ENCODE peak calls at places on chromosomes 13 and 19, in four cellular contexts. M is K562, S is HepG2, T is IMR-90. H is an unnamed sample.

GRCh38 chr19:43408043-43408442 is 6.6 kb upstream of the TEX101 start:
- DNase-seq in M (no peak), S (no peak), T (no peak), H (no peak)

GRCh38 chr13:28355046-28355821 is 139.7 kb downstream of the FLT1 start:
- DNase-seq in M (no peak), S (no peak), T (no peak), H (no peak)

GRCh38 chr13:98985591-98985990 is 7.7 kb upstream of the DOCK9 start:
- DNase-seq in M (no peak), S (no peak), T (no peak), H (no peak)

GRCh38 chr19:47035495-47036232 is 12.8 kb downstream of the TMEM160 start:
- DNase-seq in M (peak), S (peak), T (peak), H (peak)

GRCh38 chr19:46944918-46945628 is 74.6 kb upstream of the NPAS1 start:
- DNase-seq in M (no peak), S (no peak), T (peak), H (no peak)

GRCh38 chr13:27975579-27976361 is 6.7 kb upstream of the CDX2 start:
- DNase-seq in M (no peak), S (no peak), T (no peak), H (no peak)

GRCh38 chr19:31639306-31639705 is 290.1 kb upstream of the TSHZ3 start:
- DNase-seq in M (no peak), S (no peak), T (peak), H (no peak)

GRCh38 chr13:67231481-67231940 is 1.4 kb upstream of the PCDH9 start:
- DNase-seq in M (no peak), S (no peak), T (no peak), H (no peak)

GRCh38 chr19:50551034-50551712 is 17.1 kb downstream of the LRRC4B start:
- DNase-seq in M (no peak), S (no peak), T (no peak), H (no peak)

GRCh38 chr19:47002106-47002766 is 17.4 kb upstream of the NPAS1 start:
- DNase-seq in M (no peak), S (no peak), T (no peak), H (no peak)

GRCh38 chr13:66612983-66613382 is 617.2 kb downstream of the PCDH9 start:
- DNase-seq in M (no peak), S (no peak), T (no peak), H (no peak)

DNA sequence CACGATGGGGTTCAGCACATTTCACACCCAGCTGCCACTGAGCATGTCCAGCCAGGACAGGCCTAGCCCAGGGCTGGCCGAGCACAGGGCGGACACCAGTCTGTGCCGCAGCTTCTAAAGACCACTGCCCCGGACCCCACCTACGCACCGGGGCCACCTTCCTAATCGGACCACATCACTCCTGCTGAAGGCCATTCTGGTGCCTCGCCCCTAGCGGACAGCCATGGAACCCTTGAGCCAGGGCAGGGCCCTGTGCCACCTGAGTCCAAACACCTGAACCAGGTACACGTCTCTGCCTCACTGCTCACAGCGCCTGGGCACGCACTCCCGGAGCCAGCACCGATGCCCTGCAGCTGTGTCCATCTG is 8.4 kb upstream of the C13orf46 start:
- DNase-seq in M (no peak), S (no peak), T (no peak), H (no peak)
- TF ChIP-seq MAZ in M (no peak), S (no peak), T (no peak), H (no peak)

GRCh38 chr19:52959613-52960295 is 2.9 kb downstream of the ZNF816 start:
- DNase-seq in M (no peak), S (no peak), T (no peak), H (no peak)
- TF ChIP-seq MAZ in M (no peak), S (no peak), T (no peak), H (no peak)

GRCh38 chr13:57030671-57031070 is 110.0 kb upstream of the PRR20A start:
- DNase-seq in M (peak), S (no peak), T (no peak), H (peak)
- TF ChIP-seq MAZ in M (no peak), S (no peak), T (no peak), H (no peak)

DNA sequence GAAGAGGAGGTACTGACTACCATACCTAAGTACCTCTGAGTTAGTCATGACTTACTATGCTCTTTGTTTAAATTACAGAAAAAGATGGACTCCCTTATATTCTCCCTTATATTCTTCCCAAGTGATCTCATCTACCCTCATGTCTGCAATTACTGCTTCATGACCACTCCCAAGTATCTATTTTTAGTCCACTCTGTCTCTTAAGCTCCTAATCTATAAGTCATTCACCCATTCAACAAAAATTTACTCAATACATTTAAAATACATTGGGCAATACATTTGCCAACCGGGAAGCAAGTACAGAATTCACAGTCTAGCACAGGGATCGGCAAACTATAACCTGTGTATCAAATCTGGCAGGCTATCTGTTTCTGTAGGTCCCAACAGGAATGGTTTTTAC is 42.6 kb downstream of the KPNA3 start:
- DNase-seq in M (no peak), S (no peak), T (peak), H (no peak)
- TF ChIP-seq MAZ in M (no peak), S (no peak), T (no peak), H (no peak)

GRCh38 chr19:55169136-55169535 is 2.7 kb upstream of the DNAAF3 start:
- DNase-seq in M (no peak), S (no peak), T (no peak), H (no peak)

GRCh38 chr19:55166530-55167268 is at the start of gene DNAAF3:
- DNase-seq in M (peak), S (peak), T (peak), H (peak)

GRCh38 chr19:55161571-55162322 is 4.2 kb upstream of the TNNI3 start:
- DNase-seq in M (no peak), S (no peak), T (no peak), H (no peak)

GRCh38 chr19:55160986-55161365 is 3.4 kb upstream of the TNNI3 start:
- DNase-seq in M (no peak), S (no peak), T (no peak), H (no peak)

GRCh38 chr19:55165952-55166529 is 372 bp downstream of the DNAAF3 start:
- DNase-seq in M (peak), S (peak), T (peak), H (peak)
- TF ChIP-seq MAZ in M (peak), S (no peak), T (no peak), H (no peak)

GRCh38 chr19:53982611-53983010 is 8.8 kb upstream of the CACNG6 start:
- DNase-seq in M (no peak), S (no peak), T (no peak), H (peak)

GRCh38 chr19:53982056-53982455 is 9.4 kb upstream of the CACNG6 start:
- DNase-seq in M (no peak), S (no peak), T (no peak), H (no peak)

GRCh38 chr19:53978975-53979801 is 12.2 kb upstream of the CACNG6 start:
- DNase-seq in M (no peak), S (no peak), T (no peak), H (peak)

GRCh38 chr19:53981408-53981998 is 9.9 kb upstream of the CACNG6 start:
- DNase-seq in M (no peak), S (no peak), T (no peak), H (no peak)

DNA sequence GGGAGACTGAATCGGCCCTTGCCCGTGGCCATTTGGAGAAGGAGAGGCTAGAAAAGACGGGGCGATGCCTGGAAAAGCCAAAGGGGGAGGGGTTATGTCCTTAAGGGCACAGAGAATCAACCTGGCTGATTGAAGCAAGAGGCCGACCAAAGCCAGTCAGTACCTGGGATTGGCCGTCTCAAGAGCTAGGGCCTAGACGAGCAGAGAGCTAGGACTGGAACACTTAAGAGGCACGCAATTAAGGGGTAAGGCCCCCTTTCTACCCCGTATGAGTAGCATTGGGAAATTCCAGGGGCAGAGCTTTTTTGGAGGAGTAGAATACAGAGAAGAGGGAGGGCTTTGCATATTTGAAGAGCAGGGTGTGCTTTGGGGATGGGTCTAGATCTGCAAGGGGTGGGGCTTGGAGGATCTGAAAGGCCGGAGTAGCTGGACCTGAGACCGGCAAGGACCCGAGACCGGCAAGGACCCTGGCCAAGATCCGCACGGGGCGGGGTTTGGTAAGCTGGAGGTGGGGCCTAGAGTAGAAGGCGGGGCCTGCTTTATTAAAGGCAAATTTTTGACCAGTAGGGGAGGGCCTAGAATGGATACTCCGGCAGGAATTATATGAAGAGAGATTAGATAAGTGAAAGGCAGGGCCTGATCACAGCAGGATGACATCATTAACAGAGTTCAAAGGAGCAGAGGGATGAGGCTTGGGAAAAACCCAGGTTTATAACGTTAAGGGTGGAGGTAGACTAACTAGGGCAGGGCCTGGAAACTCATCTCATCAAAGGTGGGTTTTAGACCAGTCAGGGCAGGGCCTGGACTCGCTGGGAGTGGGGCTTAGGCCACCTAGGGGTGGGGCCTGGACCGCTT is 10.7 kb upstream of the CACNG6 start:
- DNase-seq in M (peak), S (peak), T (peak), H (peak)
- TF ChIP-seq MAZ in M (no peak), S (no peak), T (no peak), H (no peak)

GRCh38 chr19:49017666-49018351 is 918 bp upstream of the LHB start:
- DNase-seq in M (peak), S (peak), T (peak), H (no peak)
- TF ChIP-seq MAZ in M (peak), S (no peak), T (peak), H (no peak)